ENCODE peak calls at places on chromosomes 7 and 10, in eight cellular contexts. One of them, this sample, is unnamed.

GRCh38 chr7:131040467-131040932 is 287.2 kb upstream of the MKLN1 start:
- DNase-seq in adipocyte: peak; percentile 87
- DNase-seq in astrocyte: peak; percentile 38
- DNase-seq in kidney: no peak
- DNase-seq in right atrium auricular region: peak; percentile 59
- DNase-seq in lower lobe of right lung: no peak
- DNase-seq in A673: peak; percentile 86
- DNase-seq in keratinocyte: no peak
- DNase-seq in this sample: no peak

GRCh38 chr7:75967573-75967997 is 26.8 kb downstream of the TMEM120A start:
- DNase-seq in adipocyte: no peak
- DNase-seq in astrocyte: no peak
- DNase-seq in kidney: peak; percentile 82
- DNase-seq in right atrium auricular region: no peak
- DNase-seq in lower lobe of right lung: no peak
- DNase-seq in A673: no peak
- DNase-seq in keratinocyte: no peak
- DNase-seq in this sample: no peak

GRCh38 chr10:133090654-133091053 is 2.9 kb downstream of the ADGRA1 start:
- DNase-seq in adipocyte: no peak
- DNase-seq in astrocyte: no peak
- DNase-seq in kidney: no peak
- DNase-seq in right atrium auricular region: no peak
- DNase-seq in lower lobe of right lung: no peak
- DNase-seq in A673: no peak
- DNase-seq in keratinocyte: no peak
- DNase-seq in this sample: no peak

GRCh38 chr7:23470290-23471089 is at the start of gene IGF2BP3:
- DNase-seq in adipocyte: peak; percentile 94
- DNase-seq in astrocyte: peak; percentile 92
- DNase-seq in kidney: no peak
- DNase-seq in right atrium auricular region: no peak
- DNase-seq in lower lobe of right lung: no peak
- DNase-seq in A673: peak; percentile 99
- DNase-seq in keratinocyte: peak; percentile 66
- DNase-seq in this sample: no peak

GRCh38 chr7:124992881-124993562 is 63.4 kb upstream of the POT1 start:
- DNase-seq in adipocyte: peak; percentile 89
- DNase-seq in astrocyte: peak; percentile 95
- DNase-seq in kidney: no peak
- DNase-seq in right atrium auricular region: no peak
- DNase-seq in lower lobe of right lung: no peak
- DNase-seq in A673: no peak
- DNase-seq in keratinocyte: no peak
- DNase-seq in this sample: peak; percentile 58

GRCh38 chr10:127797339-127797738 is 60.4 kb downstream of the FOXI2 start:
- DNase-seq in adipocyte: no peak
- DNase-seq in astrocyte: no peak
- DNase-seq in kidney: no peak
- DNase-seq in right atrium auricular region: no peak
- DNase-seq in lower lobe of right lung: no peak
- DNase-seq in A673: peak; percentile 27
- DNase-seq in keratinocyte: no peak
- DNase-seq in this sample: no peak

GRCh38 chr7:155466814-155467675 is 9.1 kb downstream of the EN2 start:
- DNase-seq in adipocyte: no peak
- DNase-seq in astrocyte: no peak
- DNase-seq in kidney: peak; percentile 70
- DNase-seq in right atrium auricular region: no peak
- DNase-seq in lower lobe of right lung: no peak
- DNase-seq in A673: peak; percentile 91
- DNase-seq in keratinocyte: no peak
- DNase-seq in this sample: peak; percentile 74

GRCh38 chr10:121306159-121306673 is 292.0 kb downstream of the FGFR2 start:
- DNase-seq in adipocyte: no peak
- DNase-seq in astrocyte: no peak
- DNase-seq in kidney: no peak
- DNase-seq in right atrium auricular region: no peak
- DNase-seq in lower lobe of right lung: no peak
- DNase-seq in A673: no peak
- DNase-seq in keratinocyte: no peak
- DNase-seq in this sample: no peak

GRCh38 chr7:123437447-123437995 is 96.9 kb downstream of the IQUB start:
- DNase-seq in adipocyte: no peak
- DNase-seq in astrocyte: no peak
- DNase-seq in kidney: no peak
- DNase-seq in right atrium auricular region: no peak
- DNase-seq in lower lobe of right lung: no peak
- DNase-seq in A673: no peak
- DNase-seq in keratinocyte: no peak
- DNase-seq in this sample: no peak

GRCh38 chr7:143397710-143398530 is 10.7 kb downstream of the EPHA1 start:
- DNase-seq in adipocyte: no peak
- DNase-seq in astrocyte: no peak
- DNase-seq in kidney: no peak
- DNase-seq in right atrium auricular region: no peak
- DNase-seq in lower lobe of right lung: no peak
- DNase-seq in A673: no peak
- DNase-seq in keratinocyte: no peak
- DNase-seq in this sample: no peak

GRCh38 chr10:4280481-4281206 is 495.6 kb upstream of the KLF6 start:
- DNase-seq in adipocyte: peak; percentile 81
- DNase-seq in astrocyte: peak; percentile 25
- DNase-seq in kidney: no peak
- DNase-seq in right atrium auricular region: no peak
- DNase-seq in lower lobe of right lung: no peak
- DNase-seq in A673: no peak
- DNase-seq in keratinocyte: no peak
- DNase-seq in this sample: no peak

GRCh38 chr10:47305566-47305965 is 5.6 kb downstream of the GDF10 start:
- DNase-seq in adipocyte: no peak
- DNase-seq in astrocyte: no peak
- DNase-seq in kidney: no peak
- DNase-seq in right atrium auricular region: no peak
- DNase-seq in lower lobe of right lung: no peak
- DNase-seq in A673: no peak
- DNase-seq in keratinocyte: no peak
- DNase-seq in this sample: no peak
- H3K4me1 ChIP-seq in adipocyte: no peaks in the 10 kb centered on the region
- H3K4me1 ChIP-seq in astrocyte: no peaks in the 10 kb centered on the region
- H3K4me1 ChIP-seq in kidney: peaks cover 2% of the 10 kb centered on the region
- H3K4me1 ChIP-seq in right atrium auricular region: peaks cover 14% of the 10 kb centered on the region
- H3K4me1 ChIP-seq in lower lobe of right lung: no peaks in the 10 kb centered on the region
- H3K4me1 ChIP-seq in A673: no peaks in the 10 kb centered on the region
- H3K4me1 ChIP-seq in keratinocyte: no peaks in the 10 kb centered on the region
- H3K4me1 ChIP-seq in this sample: no peaks in the 10 kb centered on the region

GRCh38 chr10:96714031-96714590 is 6.2 kb downstream of the PIK3AP1 start:
- DNase-seq in adipocyte: peak; percentile 19
- DNase-seq in astrocyte: peak; percentile 54
- DNase-seq in kidney: no peak
- DNase-seq in right atrium auricular region: no peak
- DNase-seq in lower lobe of right lung: no peak
- DNase-seq in A673: no peak
- DNase-seq in keratinocyte: no peak
- DNase-seq in this sample: no peak

GRCh38 chr10:96716396-96716795 is 3.9 kb downstream of the PIK3AP1 start:
- DNase-seq in adipocyte: no peak
- DNase-seq in astrocyte: no peak
- DNase-seq in kidney: no peak
- DNase-seq in right atrium auricular region: no peak
- DNase-seq in lower lobe of right lung: no peak
- DNase-seq in A673: no peak
- DNase-seq in keratinocyte: no peak
- DNase-seq in this sample: no peak

GRCh38 chr10:96718304-96718990 is 1.9 kb downstream of the PIK3AP1 start:
- DNase-seq in adipocyte: no peak
- DNase-seq in astrocyte: no peak
- DNase-seq in kidney: no peak
- DNase-seq in right atrium auricular region: no peak
- DNase-seq in lower lobe of right lung: no peak
- DNase-seq in A673: no peak
- DNase-seq in keratinocyte: no peak
- DNase-seq in this sample: no peak

GRCh38 chr10:96711048-96711713 is 9.1 kb downstream of the PIK3AP1 start:
- DNase-seq in adipocyte: no peak
- DNase-seq in astrocyte: no peak
- DNase-seq in kidney: no peak
- DNase-seq in right atrium auricular region: no peak
- DNase-seq in lower lobe of right lung: no peak
- DNase-seq in A673: no peak
- DNase-seq in keratinocyte: no peak
- DNase-seq in this sample: no peak

DNA sequence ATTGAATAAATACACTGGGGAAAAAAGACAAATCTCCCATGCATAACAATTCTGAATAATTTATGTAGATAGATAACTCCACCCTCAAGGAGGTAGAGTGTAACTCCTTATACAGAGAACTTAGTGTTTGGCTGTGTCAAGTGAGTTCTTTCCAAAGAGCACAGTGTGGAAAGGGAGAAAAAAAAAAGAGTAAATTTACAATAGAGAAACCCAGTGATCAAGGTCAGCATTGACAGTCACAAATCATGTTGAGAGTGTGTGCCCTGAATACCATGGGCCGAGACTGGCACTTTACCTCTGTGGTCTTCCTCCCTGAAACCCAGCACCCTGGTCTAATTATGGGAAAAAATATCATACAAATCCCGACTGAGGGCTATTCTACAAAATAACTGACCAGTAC is 5.5 kb downstream of the PIK3AP1 start:
- DNase-seq in adipocyte: no peak
- DNase-seq in astrocyte: no peak
- DNase-seq in kidney: no peak
- DNase-seq in right atrium auricular region: no peak
- DNase-seq in lower lobe of right lung: no peak
- DNase-seq in A673: no peak
- DNase-seq in keratinocyte: no peak
- DNase-seq in this sample: no peak
- H3K36me3 ChIP-seq in adipocyte: no peaks in the 10 kb centered on the region
- H3K36me3 ChIP-seq in astrocyte: no peaks in the 10 kb centered on the region
- H3K36me3 ChIP-seq in kidney: no peaks in the 10 kb centered on the region
- H3K36me3 ChIP-seq in right atrium auricular region: no peaks in the 10 kb centered on the region
- H3K36me3 ChIP-seq in lower lobe of right lung: no peaks in the 10 kb centered on the region
- H3K36me3 ChIP-seq in A673: no peaks in the 10 kb centered on the region
- H3K36me3 ChIP-seq in keratinocyte: no peaks in the 10 kb centered on the region
- H3K36me3 ChIP-seq in this sample: no peaks in the 10 kb centered on the region

DNA sequence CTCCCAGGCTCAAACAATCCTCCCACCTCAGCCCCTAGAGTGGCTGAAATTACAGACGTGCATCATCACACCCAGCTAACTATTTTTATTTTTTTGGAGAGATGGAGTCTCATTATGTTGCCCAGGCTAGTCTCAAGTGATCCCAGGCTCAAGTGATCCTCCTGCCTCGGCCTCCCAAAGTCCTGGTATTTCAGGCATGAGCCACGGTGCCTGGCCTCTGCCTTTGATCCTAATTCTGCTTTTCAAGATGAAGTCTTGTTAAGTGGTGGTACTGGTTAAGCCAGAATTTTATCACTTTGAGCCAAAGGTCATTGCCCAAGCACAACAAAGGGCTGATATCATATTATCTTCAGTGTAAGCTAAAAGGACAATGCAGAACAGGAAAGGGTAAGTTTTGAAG is 64.2 kb downstream of the MYOF start:
- DNase-seq in adipocyte: no peak
- DNase-seq in astrocyte: no peak
- DNase-seq in kidney: no peak
- DNase-seq in right atrium auricular region: peak; percentile 30
- DNase-seq in lower lobe of right lung: no peak
- DNase-seq in A673: no peak
- DNase-seq in keratinocyte: no peak
- DNase-seq in this sample: no peak
- H3K4me1 ChIP-seq in adipocyte: peaks cover 9% of the 10 kb centered on the region
- H3K4me1 ChIP-seq in astrocyte: peaks cover 9% of the 10 kb centered on the region
- H3K4me1 ChIP-seq in kidney: peaks cover 2% of the 10 kb centered on the region
- H3K4me1 ChIP-seq in right atrium auricular region: peaks cover 41% of the 10 kb centered on the region
- H3K4me1 ChIP-seq in lower lobe of right lung: peaks cover 44% of the 10 kb centered on the region
- H3K4me1 ChIP-seq in A673: peaks cover 10% of the 10 kb centered on the region
- H3K4me1 ChIP-seq in keratinocyte: peaks cover 11% of the 10 kb centered on the region
- H3K4me1 ChIP-seq in this sample: peaks cover 2% of the 10 kb centered on the region

DNA sequence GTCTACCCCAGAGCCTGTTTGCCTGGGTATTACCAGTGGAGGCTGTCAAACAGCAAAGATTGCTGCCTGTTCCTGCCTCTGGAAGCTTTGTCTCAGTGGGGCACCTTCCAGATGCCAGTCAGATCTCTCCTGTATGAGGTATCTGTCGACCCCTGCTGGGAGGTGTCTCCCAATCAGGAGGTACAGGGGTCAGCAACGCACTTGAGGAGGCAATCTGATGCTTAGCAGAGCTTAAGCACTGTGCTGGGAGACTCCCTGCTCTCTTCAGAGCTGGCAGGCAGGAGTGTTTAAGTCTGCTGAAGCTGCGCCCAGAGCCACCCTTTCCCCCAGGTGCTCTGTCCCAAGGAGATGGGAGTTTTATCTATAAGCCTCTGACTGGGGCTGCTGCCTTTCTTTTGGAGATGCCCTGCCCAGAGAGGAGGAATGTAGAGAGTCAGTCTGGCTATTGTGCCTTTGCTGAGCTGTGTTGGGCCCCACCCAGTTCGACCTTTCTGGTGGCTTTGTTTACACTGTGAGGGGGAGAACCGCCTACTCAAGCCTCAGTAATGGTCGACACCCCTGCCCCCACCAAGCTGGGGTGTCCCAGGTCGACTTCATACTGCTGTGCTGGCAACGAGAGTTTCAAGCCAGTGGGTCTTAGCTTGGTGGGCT is 62.2 kb downstream of the PPP1R9A start:
- DNase-seq in adipocyte: no peak
- DNase-seq in astrocyte: no peak
- DNase-seq in kidney: no peak
- DNase-seq in right atrium auricular region: no peak
- DNase-seq in lower lobe of right lung: no peak
- DNase-seq in A673: no peak
- DNase-seq in keratinocyte: no peak
- DNase-seq in this sample: no peak
- H3K36me3 ChIP-seq in adipocyte: no peaks in the 10 kb centered on the region
- H3K36me3 ChIP-seq in astrocyte: no peaks in the 10 kb centered on the region
- H3K36me3 ChIP-seq in kidney: no peaks in the 10 kb centered on the region
- H3K36me3 ChIP-seq in right atrium auricular region: no peaks in the 10 kb centered on the region
- H3K36me3 ChIP-seq in lower lobe of right lung: no peaks in the 10 kb centered on the region
- H3K36me3 ChIP-seq in A673: no peaks in the 10 kb centered on the region
- H3K36me3 ChIP-seq in keratinocyte: no peaks in the 10 kb centered on the region
- H3K36me3 ChIP-seq in this sample: no peaks in the 10 kb centered on the region

GRCh38 chr7:151495360-151495759 is 24.3 kb downstream of the RHEB start:
- DNase-seq in adipocyte: no peak
- DNase-seq in astrocyte: no peak
- DNase-seq in kidney: no peak
- DNase-seq in right atrium auricular region: no peak
- DNase-seq in lower lobe of right lung: no peak
- DNase-seq in A673: no peak
- DNase-seq in keratinocyte: no peak
- DNase-seq in this sample: no peak
- H3K4me1 ChIP-seq in adipocyte: peaks cover 32% of the 10 kb centered on the region
- H3K4me1 ChIP-seq in astrocyte: peaks cover 28% of the 10 kb centered on the region
- H3K4me1 ChIP-seq in kidney: peaks cover 7% of the 10 kb centered on the region
- H3K4me1 ChIP-seq in right atrium auricular region: peaks cover 57% of the 10 kb centered on the region
- H3K4me1 ChIP-seq in lower lobe of right lung: peaks cover 40% of the 10 kb centered on the region
- H3K4me1 ChIP-seq in A673: peaks cover 20% of the 10 kb centered on the region
- H3K4me1 ChIP-seq in keratinocyte: peaks cover 13% of the 10 kb centered on the region
- H3K4me1 ChIP-seq in this sample: peaks cover 3% of the 10 kb centered on the region

This sample was measured in aorta.